ENCODE peak calls at places on chromosome 10, in eight cellular contexts. K, N, A, F, Z, P, C and T are unnamed samples.

GRCh38 chr10:45653454-45653853 is 19.1 kb downstream of the ZFAND4 start:
- DNase-seq in Z (no peak), C (no peak), F (no peak), A (no peak), N (no peak), K (no peak), P (no peak), T (no peak)

GRCh38 chr10:15197276-15197675 is 28.8 kb upstream of the NMT2 start:
- DNase-seq in P (no peak), C (no peak), N (no peak), A (no peak), F (no peak), Z (no peak), K (no peak), T (no peak)

GRCh38 chr10:36421999-36422398 is 703.4 kb upstream of the ANKRD30A start:
- DNase-seq in K (no peak), Z (no peak), N (no peak), P (no peak), A (no peak), C (no peak), F (no peak), T (no peak)

GRCh38 chr10:93567277-93568104 is 1.0 kb downstream of the FFAR4 start:
- DNase-seq in K (no peak), C (no peak), A (no peak), Z (no peak), N (no peak), F (no peak), P (no peak), T (no peak)

GRCh38 chr10:108789911-108790310 is 1133.4 kb downstream of the XPNPEP1 start:
- DNase-seq in F (no peak), Z (no peak), K (no peak), A (no peak), C (no peak), N (no peak), P (no peak), T (no peak)

GRCh38 chr10:88270061-88270808 is 312.9 kb downstream of the RNLS start:
- DNase-seq in N (no peak), A (no peak), F (no peak), Z (no peak), P (no peak), C (no peak), K (no peak), T (no peak)

GRCh38 chr10:3982746-3983442 is 197.9 kb upstream of the KLF6 start:
- DNase-seq in K (no peak), P (no peak), C (no peak), F (no peak), Z (no peak), A (no peak), N (no peak), T (no peak)

GRCh38 chr10:69652111-69652856 is 22.2 kb downstream of the FAM241B start:
- DNase-seq in A (no peak), F (no peak), C (no peak), K (no peak), P (no peak), Z (no peak), N (no peak), T (no peak)

GRCh38 chr10:69100136-69100872 is 12.4 kb downstream of the SRGN start:
- DNase-seq in C (no peak), A (no peak), P (no peak), N (no peak), F (no peak), Z (no peak), K (no peak), T (peak)

GRCh38 chr10:124926548-124926947 is 15.4 kb upstream of the ZRANB1 start:
- DNase-seq in N (no peak), C (no peak), A (no peak), Z (no peak), K (no peak), P (no peak), F (no peak), T (no peak)

GRCh38 chr10:124928084-124928483 is 13.8 kb upstream of the ZRANB1 start:
- DNase-seq in A (no peak), F (no peak), C (no peak), Z (no peak), K (no peak), P (no peak), N (no peak), T (no peak)

GRCh38 chr10:124918906-124919305 is 23.0 kb upstream of the ZRANB1 start:
- DNase-seq in Z (no peak), A (no peak), P (no peak), N (no peak), C (no peak), K (no peak), F (no peak), T (no peak)

GRCh38 chr10:124921261-124921660 is 20.7 kb upstream of the ZRANB1 start:
- DNase-seq in P (no peak), F (no peak), K (no peak), C (no peak), Z (no peak), N (no peak), A (no peak), T (no peak)

GRCh38 chr10:124923684-124924083 is 18.2 kb upstream of the ZRANB1 start:
- DNase-seq in N (no peak), K (no peak), C (no peak), Z (no peak), A (no peak), P (no peak), F (no peak), T (no peak)
- TF ChIP-seq CTCF in N (no peak), K (no peak), C (no peak), Z (no peak), A (no peak), P (no peak), F (no peak), T (no peak)

DNA sequence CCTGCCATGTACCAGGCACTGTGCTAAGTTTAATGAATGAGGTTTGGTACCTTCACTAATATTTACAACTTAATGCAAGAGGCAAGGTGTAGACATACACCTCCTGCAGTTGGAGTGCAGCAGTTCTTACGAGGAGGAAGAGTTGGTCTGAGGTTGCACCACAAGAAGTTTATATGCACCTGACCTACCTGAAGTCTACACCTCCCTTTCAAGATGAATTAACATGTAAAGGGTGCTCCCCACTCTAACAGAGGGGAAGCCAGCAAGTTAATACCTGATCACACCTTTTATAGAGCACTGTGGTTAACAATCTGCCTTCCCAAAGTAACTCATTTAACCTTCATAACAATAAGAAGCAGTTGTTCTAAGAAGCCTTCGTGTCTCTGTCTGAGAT is 120.0 kb downstream of the LYZL1 start:
- DNase-seq in K (no peak), P (no peak), Z (no peak), C (no peak), N (no peak), A (no peak), F (no peak), T (no peak)
- H3K4me3 ChIP-seq in K (peak), P (peak), Z (peak), C (peak), N (peak), A (peak), F (peak), T (peak)

DNA sequence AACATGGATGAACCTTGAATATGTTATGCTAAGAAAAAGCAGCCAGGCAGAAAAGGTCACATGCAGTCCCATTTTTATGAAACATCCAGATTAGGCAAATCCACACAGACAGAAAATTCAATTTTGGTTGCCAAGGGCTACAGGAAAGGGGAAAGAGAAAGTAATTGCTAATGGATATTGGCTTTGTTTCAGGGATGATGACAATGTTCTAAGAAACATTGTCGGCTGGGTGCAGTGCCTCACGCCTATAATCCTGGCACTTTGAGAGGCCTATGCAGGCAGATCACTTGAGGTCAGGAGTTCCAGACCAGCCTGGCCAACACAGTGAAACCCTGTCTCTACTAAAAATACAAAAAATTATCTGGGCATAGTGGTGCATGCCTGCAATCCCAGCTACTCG is 23.0 kb downstream of the ZNF33B start:
- DNase-seq in K (no peak), A (no peak), N (no peak), P (no peak), F (no peak), C (no peak), Z (no peak), T (no peak)
- TF ChIP-seq POLR2A in K (no peak), A (no peak), N (no peak), P (no peak), F (no peak), C (no peak), Z (no peak), T (no peak)

GRCh38 chr10:18793951-18794350 is 134.7 kb downstream of the ARL5B start:
- DNase-seq in P (no peak), F (no peak), C (no peak), Z (no peak), A (no peak), N (no peak), K (no peak), T (peak)
- TF ChIP-seq CTCF in P (no peak), F (peak), C (no peak), Z (no peak), A (no peak), N (peak), K (peak), T (no peak)

GRCh38 chr10:80437227-80437626 is 16.9 kb upstream of the TSPAN14 start:
- DNase-seq in F (no peak), Z (no peak), P (no peak), K (no peak), A (no peak), C (no peak), N (no peak), T (no peak)
- H3K4me3 ChIP-seq in F (no peak), Z (no peak), P (no peak), K (no peak), A (no peak), C (no peak), N (no peak), T (no peak)